ENCODE peak calls at places on chromosomes 1 and 21, in eight cellular contexts. One of them, this sample, is unnamed.

GRCh38 chr1:115098979-115099692 is 9.8 kb upstream of the TSPAN2 start:
- DNase-seq in AG04450: no peak
- DNase-seq in NCI-H345: peak; percentile 31
- DNase-seq in head of caudate nucleus: no peak
- DNase-seq in activated CD4-positive, alpha-beta T cell treated with anti-CD3 and anti-CD28 coated beads for 24 hours: no peak
- DNase-seq in hepatocyte: peak; percentile 78
- DNase-seq in transverse colon: peak; percentile 72
- DNase-seq in A172: peak; percentile 53
- DNase-seq in this sample: peak; percentile 26

GRCh38 chr21:25005388-25005787 is 601.9 kb downstream of the MRPL39 start:
- DNase-seq in A172: peak; percentile 12
- DNase-seq in activated CD4-positive, alpha-beta T cell treated with anti-CD3 and anti-CD28 coated beads for 24 hours: no peak
- DNase-seq in head of caudate nucleus: no peak
- DNase-seq in transverse colon: no peak
- DNase-seq in NCI-H345: no peak
- DNase-seq in hepatocyte: no peak
- DNase-seq in AG04450: no peak
- DNase-seq in this sample: no peak

GRCh38 chr21:37207441-37208009 is 59.6 kb downstream of the VPS26C start:
- DNase-seq in head of caudate nucleus: no peak
- DNase-seq in transverse colon: peak; percentile 20
- DNase-seq in AG04450: no peak
- DNase-seq in A172: peak; percentile 25
- DNase-seq in activated CD4-positive, alpha-beta T cell treated with anti-CD3 and anti-CD28 coated beads for 24 hours: no peak
- DNase-seq in hepatocyte: no peak
- DNase-seq in NCI-H345: peak; percentile 43
- DNase-seq in this sample: no peak

GRCh38 chr1:199551967-199552565 is 475.4 kb upstream of the NR5A2 start:
- DNase-seq in A172: peak; percentile 69
- DNase-seq in head of caudate nucleus: peak; percentile 21
- DNase-seq in activated CD4-positive, alpha-beta T cell treated with anti-CD3 and anti-CD28 coated beads for 24 hours: peak; percentile 28
- DNase-seq in NCI-H345: peak; percentile 55
- DNase-seq in hepatocyte: peak; percentile 82
- DNase-seq in AG04450: peak; percentile 48
- DNase-seq in transverse colon: peak; percentile 14
- DNase-seq in this sample: peak; percentile 60

GRCh38 chr21:15455819-15456462 is 273.8 kb upstream of the USP25 start:
- DNase-seq in AG04450: no peak
- DNase-seq in head of caudate nucleus: no peak
- DNase-seq in hepatocyte: peak; percentile 68
- DNase-seq in NCI-H345: no peak
- DNase-seq in transverse colon: peak; percentile 87
- DNase-seq in activated CD4-positive, alpha-beta T cell treated with anti-CD3 and anti-CD28 coated beads for 24 hours: no peak
- DNase-seq in A172: no peak
- DNase-seq in this sample: no peak

GRCh38 chr1:7549277-7549676 is 221.8 kb upstream of the VAMP3 start:
- DNase-seq in AG04450: no peak
- DNase-seq in A172: peak; percentile 94
- DNase-seq in hepatocyte: peak; percentile 43
- DNase-seq in activated CD4-positive, alpha-beta T cell treated with anti-CD3 and anti-CD28 coated beads for 24 hours: peak; percentile 9
- DNase-seq in transverse colon: no peak
- DNase-seq in NCI-H345: no peak
- DNase-seq in head of caudate nucleus: no peak
- DNase-seq in this sample: no peak

GRCh38 chr1:114130846-114131525 is 22.7 kb downstream of the SYT6 start:
- DNase-seq in A172: no peak
- DNase-seq in AG04450: no peak
- DNase-seq in head of caudate nucleus: no peak
- DNase-seq in activated CD4-positive, alpha-beta T cell treated with anti-CD3 and anti-CD28 coated beads for 24 hours: no peak
- DNase-seq in hepatocyte: no peak
- DNase-seq in transverse colon: no peak
- DNase-seq in NCI-H345: no peak
- DNase-seq in this sample: no peak

GRCh38 chr21:32241434-32241785 is 37.4 kb downstream of the MIS18A start:
- DNase-seq in A172: no peak
- DNase-seq in activated CD4-positive, alpha-beta T cell treated with anti-CD3 and anti-CD28 coated beads for 24 hours: no peak
- DNase-seq in hepatocyte: no peak
- DNase-seq in AG04450: no peak
- DNase-seq in NCI-H345: no peak
- DNase-seq in head of caudate nucleus: no peak
- DNase-seq in transverse colon: no peak
- DNase-seq in this sample: no peak

GRCh38 chr21:42142141-42142540 is 71.0 kb downstream of the UMODL1 start:
- DNase-seq in transverse colon: no peak
- DNase-seq in A172: no peak
- DNase-seq in activated CD4-positive, alpha-beta T cell treated with anti-CD3 and anti-CD28 coated beads for 24 hours: no peak
- DNase-seq in AG04450: no peak
- DNase-seq in head of caudate nucleus: no peak
- DNase-seq in hepatocyte: no peak
- DNase-seq in NCI-H345: no peak
- DNase-seq in this sample: no peak

GRCh38 chr21:10272216-10272615 is 249.2 kb upstream of the TPTE start:
- DNase-seq in transverse colon: no peak
- DNase-seq in head of caudate nucleus: peak; percentile 8
- DNase-seq in activated CD4-positive, alpha-beta T cell treated with anti-CD3 and anti-CD28 coated beads for 24 hours: no peak
- DNase-seq in AG04450: no peak
- DNase-seq in A172: peak; percentile 36
- DNase-seq in hepatocyte: no peak
- DNase-seq in NCI-H345: no peak
- DNase-seq in this sample: peak; percentile 4

GRCh38 chr1:28815533-28815932 is 3.6 kb downstream of the OPRD1 start:
- DNase-seq in hepatocyte: no peak
- DNase-seq in NCI-H345: no peak
- DNase-seq in activated CD4-positive, alpha-beta T cell treated with anti-CD3 and anti-CD28 coated beads for 24 hours: no peak
- DNase-seq in AG04450: no peak
- DNase-seq in transverse colon: no peak
- DNase-seq in A172: no peak
- DNase-seq in head of caudate nucleus: no peak
- DNase-seq in this sample: no peak

GRCh38 chr1:232571523-232571922 is 58.4 kb downstream of the SIPA1L2 start:
- DNase-seq in AG04450: no peak
- DNase-seq in NCI-H345: no peak
- DNase-seq in transverse colon: no peak
- DNase-seq in head of caudate nucleus: no peak
- DNase-seq in activated CD4-positive, alpha-beta T cell treated with anti-CD3 and anti-CD28 coated beads for 24 hours: no peak
- DNase-seq in hepatocyte: no peak
- DNase-seq in A172: peak; percentile 23
- DNase-seq in this sample: no peak

This sample was measured in endothelial cell.